ENCODE peak calls at places on chromosome 1, in four cellular contexts. G is psoas muscle, Y is RWPE1, T is breast epithelium. Q is an unnamed sample.

GRCh38 chr1:248914982-248915381 is 8.9 kb downstream of the PGBD2 start:
- DNase-seq in G (no peak), Y (no peak), T (no peak), Q (no peak)

GRCh38 chr1:15354580-15354965 is 55.1 kb upstream of the EFHD2 start:
- DNase-seq in G (no peak), Y (no peak), T (no peak), Q (no peak)

GRCh38 chr1:24875257-24875656 is 54.8 kb downstream of the RUNX3 start:
- DNase-seq in G (no peak), Y (no peak), T (no peak), Q (no peak)

GRCh38 chr1:207049974-207050391 is 1.0 kb downstream of the YOD1 start:
- DNase-seq in G (no peak), Y (no peak), T (peak; percentile 42), Q (peak; percentile 62)

GRCh38 chr1:226590626-226591025 is 42.1 kb downstream of the STUM start:
- DNase-seq in G (no peak), Y (no peak), T (no peak), Q (no peak)

GRCh38 chr1:61561666-61562065 is 163.3 kb downstream of the TM2D1 start:
- DNase-seq in G (no peak), Y (no peak), T (no peak), Q (no peak)

GRCh38 chr1:161989108-161989507 is 34.6 kb downstream of the OLFML2B start:
- DNase-seq in G (no peak), Y (no peak), T (no peak), Q (no peak)

GRCh38 chr1:95371666-95372320 is 137.8 kb downstream of the RWDD3 start:
- DNase-seq in G (no peak), Y (no peak), T (no peak), Q (no peak)

GRCh38 chr1:147247656-147248238 is 5.3 kb downstream of the CHD1L start:
- DNase-seq in G (no peak), Y (no peak), T (no peak), Q (no peak)

GRCh38 chr1:244165701-244166100 is 114.6 kb downstream of the ZBTB18 start:
- DNase-seq in G (no peak), Y (no peak), T (no peak), Q (no peak)

GRCh38 chr1:51313961-51314777 is 16.2 kb downstream of the TTC39A start:
- DNase-seq in G (no peak), Y (peak; percentile 78), T (no peak), Q (peak; percentile 40)

GRCh38 chr1:17826165-17826488 is 71.0 kb downstream of the ACTL8 start:
- DNase-seq in G (peak; percentile 59), Y (peak; percentile 26), T (no peak), Q (peak; percentile 52)

GRCh38 chr1:17825273-17826164 is 70.4 kb downstream of the ACTL8 start:
- DNase-seq in G (no peak), Y (no peak), T (no peak), Q (no peak)

GRCh38 chr1:17819129-17819802 is 64.1 kb downstream of the ACTL8 start:
- DNase-seq in G (peak; percentile 25), Y (no peak), T (no peak), Q (no peak)

DNA sequence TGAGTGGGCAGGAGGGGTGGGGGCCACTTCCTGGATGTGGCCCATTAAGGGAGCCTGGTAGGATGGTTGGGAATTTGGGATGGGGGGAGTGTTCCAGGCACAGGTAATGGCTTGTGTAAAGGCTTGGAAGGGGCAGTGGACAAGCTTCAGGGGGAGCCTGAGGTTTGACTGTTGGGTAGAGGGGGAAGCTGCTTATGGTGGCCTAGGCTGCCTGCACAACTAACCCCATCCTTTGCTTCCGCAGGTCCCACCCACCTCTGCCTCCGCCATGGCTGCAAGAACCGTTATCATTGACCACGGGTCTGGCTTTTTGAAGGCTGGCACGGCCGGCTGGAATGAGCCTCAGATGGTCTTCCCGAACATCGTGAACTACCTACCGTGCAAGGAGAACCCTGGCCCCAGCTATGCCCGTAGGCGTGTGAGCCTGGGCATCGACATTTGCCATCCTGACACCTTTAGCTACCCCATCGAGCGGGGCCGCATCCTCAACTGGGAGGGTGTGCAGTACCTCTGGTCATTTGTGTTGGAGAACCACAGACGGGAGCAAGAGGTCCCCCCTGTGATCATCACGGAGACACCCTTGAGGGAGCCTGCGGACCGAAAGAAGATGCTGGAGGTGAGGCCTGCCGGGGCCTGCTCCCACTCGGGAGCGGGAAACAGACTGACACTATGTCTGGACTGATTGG is 67.8 kb downstream of the ACTL8 start:
- DNase-seq in G (no peak), Y (no peak), T (no peak), Q (no peak)
- TF ChIP-seq CTCF in G (no peak), Y (no peak), T (no peak), Q (no peak)

DNA sequence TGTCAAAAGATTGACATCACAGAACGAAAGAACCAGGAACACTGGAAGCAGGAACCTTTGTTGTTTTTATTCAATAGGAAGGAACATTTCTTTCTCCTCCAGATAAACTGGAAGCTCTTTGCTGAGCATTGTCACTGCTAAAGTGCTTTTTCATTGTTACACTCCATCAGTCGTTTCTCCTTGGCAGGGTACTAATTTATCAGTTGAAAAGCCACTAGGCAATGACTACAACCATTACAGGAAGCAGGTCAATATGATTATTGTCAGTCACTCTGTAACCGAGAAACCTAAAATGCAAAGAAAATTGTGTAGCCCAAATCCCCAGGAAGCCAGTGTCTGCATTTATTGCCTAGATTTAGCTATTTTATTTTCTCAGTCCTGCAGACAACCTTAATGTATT is 163.3 kb upstream of the MAP1LC3C start:
- DNase-seq in G (no peak), Y (no peak), T (no peak), Q (no peak)
- TF ChIP-seq CTCF in G (no peak), Y (no peak), T (no peak), Q (no peak)

DNA sequence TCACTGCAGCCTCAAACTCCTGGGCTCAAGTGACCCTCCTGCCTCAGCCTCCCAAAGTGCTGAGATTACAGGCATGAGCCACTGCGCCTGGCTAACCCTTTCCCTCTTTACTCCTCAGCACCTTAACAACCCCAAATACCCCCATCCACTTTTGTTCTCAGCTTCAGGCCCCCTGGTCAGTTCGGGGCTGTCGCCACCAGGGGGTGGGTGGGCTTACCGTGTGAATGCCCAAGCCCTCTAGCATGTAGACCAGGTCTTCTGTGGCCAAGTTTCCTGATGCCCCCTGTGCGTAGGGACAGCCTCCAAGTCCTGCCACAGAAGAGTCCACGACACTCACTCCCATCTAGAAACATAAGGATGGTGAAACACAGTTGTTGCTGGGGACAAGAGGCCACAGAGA is 3.6 kb upstream of the GALE start:
- DNase-seq in G (no peak), Y (no peak), T (no peak), Q (no peak)
- TF ChIP-seq CTCF in G (no peak), Y (no peak), T (no peak), Q (no peak)

DNA sequence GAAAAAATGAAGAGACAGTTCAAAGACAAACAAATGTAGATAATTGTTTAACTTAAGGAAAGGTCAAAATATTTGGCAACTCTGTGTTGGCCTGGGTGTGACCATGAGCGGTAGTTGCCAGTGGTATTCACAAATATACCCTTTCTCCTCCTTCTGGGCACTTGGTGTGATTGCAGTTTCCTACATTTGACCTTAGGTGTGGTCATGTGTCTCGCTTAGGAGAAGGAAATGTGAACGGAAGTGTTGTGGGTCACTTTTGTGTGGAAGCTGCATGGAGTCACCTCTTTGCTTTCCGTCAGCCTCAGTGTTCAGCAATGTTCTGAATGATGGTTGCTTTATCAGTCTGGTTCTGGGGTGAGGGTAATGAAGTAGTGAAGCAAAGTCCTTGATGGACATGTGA is 3.4 kb upstream of the PCSK9 start:
- DNase-seq in G (no peak), Y (no peak), T (no peak), Q (no peak)
- TF ChIP-seq CTCF in G (no peak), Y (no peak), T (no peak), Q (peak; percentile 17)

GRCh38 chr1:209645574-209646452 is 6.4 kb downstream of the LAMB3 start:
- DNase-seq in G (no peak), Y (no peak), T (no peak), Q (no peak)

GRCh38 chr1:209648366-209648765 is 3.9 kb downstream of the LAMB3 start:
- DNase-seq in G (no peak), Y (no peak), T (no peak), Q (no peak)

GRCh38 chr1:209648931-209649776 is 3.1 kb downstream of the LAMB3 start:
- DNase-seq in G (no peak), Y (peak; percentile 75), T (no peak), Q (peak; percentile 67)

GRCh38 chr1:209647212-209647611 is 5.0 kb downstream of the LAMB3 start:
- DNase-seq in G (no peak), Y (no peak), T (no peak), Q (no peak)

DNA sequence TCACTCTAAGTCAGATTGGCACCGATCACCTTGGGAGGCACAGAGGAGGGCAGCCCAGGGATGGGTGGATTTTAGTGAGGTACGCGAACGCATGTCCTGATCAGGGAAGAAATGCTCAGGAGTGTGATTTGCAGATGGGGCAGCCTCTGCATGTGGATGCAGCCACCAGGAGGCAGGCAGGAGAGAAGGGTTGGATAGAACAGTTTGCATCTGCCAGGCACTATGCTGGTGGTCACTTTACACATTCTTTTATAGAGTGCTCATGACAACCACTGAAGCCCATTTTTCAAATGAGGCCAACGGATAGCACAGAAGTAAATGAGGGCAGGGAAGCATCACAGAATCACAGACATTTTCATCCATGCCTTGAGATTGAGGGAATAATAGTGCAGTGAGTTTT is 5.7 kb downstream of the LAMB3 start:
- DNase-seq in G (no peak), Y (no peak), T (no peak), Q (no peak)
- TF ChIP-seq CTCF in G (peak; percentile 25), Y (no peak), T (no peak), Q (peak; percentile 37)

GRCh38 chr1:152036316-152037216 is at the start of gene S100A11:
- DNase-seq in G (peak; percentile 92), Y (peak; percentile 84), T (peak; percentile 91), Q (peak; percentile 96)

GRCh38 chr1:152037920-152038658 is 1.3 kb upstream of the S100A11 start:
- DNase-seq in G (no peak), Y (no peak), T (no peak), Q (no peak)

GRCh38 chr1:152035406-152036315 is 1.1 kb downstream of the S100A11 start:
- DNase-seq in G (no peak), Y (peak; percentile 44), T (peak; percentile 42), Q (peak; percentile 41)

GRCh38 chr1:152034324-152034653 is 2.5 kb downstream of the S100A11 start:
- DNase-seq in G (no peak), Y (no peak), T (no peak), Q (no peak)

DNA sequence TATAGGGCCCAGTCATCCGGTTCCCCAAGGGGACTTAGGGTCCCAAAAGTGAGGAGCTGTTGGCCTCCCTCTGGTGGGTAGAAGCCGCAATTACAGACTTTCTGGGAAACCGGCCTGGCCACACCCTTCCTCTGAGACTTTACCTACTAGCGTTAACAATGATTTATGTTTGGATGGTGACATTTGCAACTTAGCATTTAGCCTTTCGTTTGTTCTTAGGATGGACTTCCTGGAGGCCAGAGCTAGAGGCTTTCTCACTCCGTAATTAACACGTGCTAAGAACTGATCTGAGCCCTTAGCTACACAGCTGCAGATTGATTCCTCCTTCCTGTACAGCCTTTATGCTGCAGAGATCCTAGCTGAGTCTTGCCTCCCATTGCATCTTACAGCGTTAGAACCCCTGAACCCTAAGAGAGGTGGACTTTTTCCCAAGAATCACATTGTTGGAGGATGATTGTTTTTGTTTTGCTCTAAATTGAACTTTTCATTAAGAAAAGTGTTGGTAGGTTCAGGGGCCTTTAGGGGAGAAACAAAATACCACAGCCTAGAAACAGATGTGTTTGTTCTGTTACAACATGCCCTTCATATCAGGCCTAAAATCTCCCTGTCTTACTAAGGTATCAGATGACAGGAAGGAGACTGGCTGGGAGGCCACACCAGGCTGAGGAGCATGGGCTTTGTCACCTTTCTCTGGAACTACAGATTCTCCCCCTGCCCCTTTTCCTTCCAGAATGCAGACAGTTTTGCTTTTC is 2.0 kb downstream of the S100A11 start:
- DNase-seq in G (peak; percentile 30), Y (peak; percentile 79), T (no peak), Q (peak; percentile 85)
- TF ChIP-seq CTCF in G (peak; percentile 47), Y (peak; percentile 85), T (peak; percentile 57), Q (peak; percentile 95)

Q was measured in Calu3.